ENCODE peak calls at places on chromosomes 13 and 19, in seven cellular contexts. E is RWPE1, W is EL, S is Peyer's patch, P is PC-9, V is retina, N is mucosa of gallbladder. G is an unnamed sample.
A peak's percentile ranks its signal among the peaks of the same experiment; 100 is the strongest.

GRCh38 chr19:15101479-15102082 is 5.6 kb upstream of the SYDE1 start:
- DNase-seq in E (no peak), W (peak; percentile 50), S (peak; percentile 72), P (no peak), V (no peak), N (peak; percentile 29), G (peak; percentile 65)

GRCh38 chr19:8609210-8610040 is 1.1 kb downstream of the ADAMTS10 start:
- DNase-seq in E (no peak), W (peak; percentile 40), S (peak; percentile 57), P (no peak), V (peak; percentile 93), N (peak; percentile 30), G (no peak)

GRCh38 chr19:418761-419632 is 10.1 kb upstream of the C2CD4C start:
- DNase-seq in E (no peak), W (no peak), S (no peak), P (no peak), V (peak; percentile 22), N (no peak), G (no peak)

GRCh38 chr13:30829788-30830637 is 76.1 kb upstream of the MEDAG start:
- DNase-seq in E (no peak), W (peak; percentile 29), S (no peak), P (no peak), V (no peak), N (no peak), G (no peak)

GRCh38 chr13:76336889-76337844 is 549.0 kb downstream of the KCTD12 start:
- DNase-seq in E (no peak), W (no peak), S (no peak), P (no peak), V (no peak), N (no peak), G (no peak)

GRCh38 chr19:12792853-12793289 is 1.6 kb downstream of the JUNB start:
- DNase-seq in E (no peak), W (no peak), S (no peak), P (no peak), V (no peak), N (no peak), G (no peak)

GRCh38 chr13:98172570-98173405 is 4.3 kb downstream of the RNF113B start:
- DNase-seq in E (no peak), W (peak; percentile 28), S (no peak), P (no peak), V (peak; percentile 28), N (no peak), G (no peak)

GRCh38 chr13:61612192-61612591 is 196.5 kb upstream of the PCDH20 start:
- DNase-seq in E (no peak), W (no peak), S (no peak), P (no peak), V (no peak), N (no peak), G (no peak)

GRCh38 chr13:113275387-113275786 is 21.7 kb upstream of the LAMP1 start:
- DNase-seq in E (peak; percentile 51), W (peak; percentile 70), S (peak; percentile 67), P (peak; percentile 77), V (no peak), N (peak; percentile 49), G (peak; percentile 65)

GRCh38 chr13:50779443-50780200 is 63.9 kb downstream of the DLEU7 start:
- DNase-seq in E (no peak), W (no peak), S (no peak), P (no peak), V (no peak), N (no peak), G (no peak)

GRCh38 chr13:111076156-111077013 is 38.7 kb upstream of the ARHGEF7 start:
- DNase-seq in E (no peak), W (no peak), S (no peak), P (no peak), V (no peak), N (no peak), G (no peak)

GRCh38 chr13:61255035-61255796 is 160.4 kb downstream of the PCDH20 start:
- DNase-seq in E (no peak), W (no peak), S (no peak), P (no peak), V (no peak), N (no peak), G (peak; percentile 10)

GRCh38 chr13:89239361-89240127 is 1568.4 kb downstream of the SLITRK5 start:
- DNase-seq in E (no peak), W (no peak), S (no peak), P (no peak), V (no peak), N (no peak), G (peak; percentile 79)

GRCh38 chr19:10517361-10517759 is at the start of gene S1PR5:
- DNase-seq in E (no peak), W (peak; percentile 38), S (no peak), P (no peak), V (no peak), N (no peak), G (no peak)

GRCh38 chr13:48942131-48942530 is 33.6 kb upstream of the FNDC3A start:
- DNase-seq in E (peak; percentile 33), W (peak; percentile 59), S (no peak), P (no peak), V (no peak), N (no peak), G (peak; percentile 48)

GRCh38 chr13:99431927-99432636 is 69.2 kb upstream of the TM9SF2 start:
- DNase-seq in E (no peak), W (no peak), S (no peak), P (no peak), V (no peak), N (no peak), G (no peak)

GRCh38 chr13:48500652-48501197 is 32.2 kb downstream of the RCBTB2 start:
- DNase-seq in E (peak; percentile 61), W (peak; percentile 72), S (no peak), P (peak; percentile 85), V (no peak), N (no peak), G (peak; percentile 96)

GRCh38 chr19:19642506-19643157 is 825 bp downstream of the GMIP start:
- DNase-seq in E (no peak), W (peak; percentile 27), S (peak; percentile 66), P (no peak), V (peak; percentile 70), N (no peak), G (no peak)

GRCh38 chr13:61247149-61247936 is 168.3 kb downstream of the PCDH20 start:
- DNase-seq in E (no peak), W (no peak), S (no peak), P (no peak), V (no peak), N (no peak), G (no peak)

GRCh38 chr19:13017306-13018036 is 22.2 kb downstream of the NFIX start:
- DNase-seq in E (no peak), W (no peak), S (no peak), P (no peak), V (peak; percentile 58), N (no peak), G (no peak)

GRCh38 chr19:799076-799881 is 2.0 kb downstream of the PTBP1 start:
- DNase-seq in E (no peak), W (peak; percentile 61), S (no peak), P (no peak), V (peak; percentile 53), N (no peak), G (peak; percentile 23)

GRCh38 chr13:34647379-34647778 is 294.7 kb upstream of the NBEA start:
- DNase-seq in E (no peak), W (no peak), S (no peak), P (peak; percentile 72), V (no peak), N (no peak), G (peak; percentile 94)

GRCh38 chr13:97223711-97224461 is 1.8 kb downstream of the MBNL2 start:
- DNase-seq in E (peak; percentile 63), W (peak; percentile 95), S (peak; percentile 80), P (peak; percentile 87), V (peak; percentile 73), N (peak; percentile 79), G (peak; percentile 83)

GRCh38 chr19:16198363-16198636 is 589 bp downstream of the AP1M1 start:
- DNase-seq in E (peak; percentile 12), W (no peak), S (peak; percentile 77), P (no peak), V (no peak), N (no peak), G (no peak)

GRCh38 chr19:40442328-40443130 is 1.6 kb downstream of the SERTAD3 start:
- DNase-seq in E (no peak), W (no peak), S (no peak), P (no peak), V (no peak), N (no peak), G (no peak)

GRCh38 chr19:35755550-35756371 is 1.1 kb downstream of the HSPB6 start:
- DNase-seq in E (no peak), W (peak; percentile 67), S (peak; percentile 80), P (no peak), V (peak; percentile 59), N (peak; percentile 83), G (no peak)

GRCh38 chr19:58181902-58182576 is 822 bp upstream of the ZNF274 start:
- DNase-seq in E (no peak), W (peak; percentile 57), S (peak; percentile 66), P (peak; percentile 57), V (no peak), N (peak; percentile 43), G (peak; percentile 20)